ENCODE peak calls at places on chromosomes 16 and 17, in eight cellular contexts. T is astrocyte of the spinal cord; I is glutamatergic neuron; S is CD8-positive, alpha-beta T cell; P is foreskin fibroblast; O is neural progenitor cell; Z is GM10248; U is stomach. N is an unnamed sample.

GRCh38 chr17:14329900-14330491 is 29.1 kb downstream of the HS3ST3B1 start:
- DNase-seq in U (no peak), S (no peak), T (no peak), O (no peak), P (no peak), Z (no peak), I (no peak), N (no peak)

GRCh38 chr17:1916963-1917715 is 87.3 kb downstream of the RPA1 start:
- DNase-seq in P (no peak), Z (no peak), O (no peak), T (no peak), S (no peak), U (no peak), I (peak), N (no peak)

GRCh38 chr17:48074322-48075054 is 26.3 kb downstream of the NFE2L1 start:
- DNase-seq in O (peak), I (peak), T (peak), Z (peak), U (peak), P (peak), S (peak), N (peak)

GRCh38 chr17:58107306-58107705 is 24.1 kb downstream of the DYNLL2 start:
- DNase-seq in T (no peak), I (no peak), Z (no peak), O (no peak), S (no peak), U (no peak), P (no peak), N (no peak)

GRCh38 chr17:46772879-46773620 is 45.4 kb downstream of the WNT3 start:
- DNase-seq in Z (peak), O (no peak), U (no peak), I (no peak), T (no peak), P (no peak), S (no peak), N (no peak)

GRCh38 chr17:57735707-57736106 is 9.4 kb downstream of the CCDC182 start:
- DNase-seq in S (no peak), I (no peak), P (no peak), Z (no peak), O (peak), U (no peak), T (no peak), N (no peak)

GRCh38 chr16:21610006-21610544 is 10.7 kb downstream of the METTL9 start:
- DNase-seq in P (no peak), S (no peak), T (no peak), I (no peak), Z (no peak), U (no peak), O (no peak), N (no peak)

GRCh38 chr17:64022631-64023063 is 2.2 kb upstream of the ICAM2 start:
- DNase-seq in P (no peak), Z (no peak), S (no peak), I (no peak), U (no peak), O (no peak), T (no peak), N (no peak)

GRCh38 chr16:69040144-69040909 is 65.1 kb upstream of the HAS3 start:
- DNase-seq in I (no peak), O (no peak), U (no peak), S (no peak), T (peak), P (peak), Z (no peak), N (no peak)

GRCh38 chr16:81551141-81551808 is 106.7 kb downstream of the CMIP start:
- DNase-seq in O (no peak), P (peak), T (peak), Z (peak), U (no peak), I (no peak), S (no peak), N (no peak)

GRCh38 chr17:34997355-34997862 is 17.1 kb downstream of the LIG3 start:
- DNase-seq in O (no peak), I (no peak), U (peak), P (peak), Z (no peak), T (peak), S (no peak), N (peak)

GRCh38 chr16:86806838-86807351 is 228.5 kb downstream of the FOXL1 start:
- DNase-seq in O (peak), Z (no peak), I (no peak), T (no peak), P (no peak), U (no peak), S (no peak), N (no peak)

GRCh38 chr16:1771864-1772361 is 570 bp upstream of the NME3 start:
- DNase-seq in Z (no peak), S (no peak), I (no peak), P (no peak), T (no peak), U (no peak), O (peak), N (no peak)

GRCh38 chr16:8936421-8936820 is 27.3 kb downstream of the USP7 start:
- DNase-seq in S (peak), O (peak), T (peak), U (peak), Z (peak), I (peak), P (peak), N (no peak)

GRCh38 chr16:64174327-64174726 is 947.5 kb downstream of the CDH11 start:
- DNase-seq in T (peak), U (no peak), I (no peak), O (no peak), Z (no peak), S (no peak), P (no peak), N (no peak)

GRCh38 chr17:66449418-66449977 is 147.1 kb downstream of the PRKCA start:
- DNase-seq in P (no peak), T (no peak), Z (no peak), U (no peak), O (no peak), I (no peak), S (no peak), N (no peak)

GRCh38 chr16:1620391-1620790 is 8.2 kb downstream of the CRAMP1 start:
- DNase-seq in O (no peak), Z (peak), I (no peak), T (no peak), P (no peak), S (no peak), U (no peak), N (no peak)

GRCh38 chr17:39306509-39307212 is 80.9 kb upstream of the STAC2 start:
- DNase-seq in P (no peak), T (peak), Z (peak), I (no peak), U (no peak), S (no peak), O (no peak), N (peak)

GRCh38 chr17:39304188-39304587 is 78.4 kb upstream of the STAC2 start:
- DNase-seq in O (no peak), I (no peak), Z (no peak), T (no peak), U (no peak), S (no peak), P (no peak), N (no peak)

DNA sequence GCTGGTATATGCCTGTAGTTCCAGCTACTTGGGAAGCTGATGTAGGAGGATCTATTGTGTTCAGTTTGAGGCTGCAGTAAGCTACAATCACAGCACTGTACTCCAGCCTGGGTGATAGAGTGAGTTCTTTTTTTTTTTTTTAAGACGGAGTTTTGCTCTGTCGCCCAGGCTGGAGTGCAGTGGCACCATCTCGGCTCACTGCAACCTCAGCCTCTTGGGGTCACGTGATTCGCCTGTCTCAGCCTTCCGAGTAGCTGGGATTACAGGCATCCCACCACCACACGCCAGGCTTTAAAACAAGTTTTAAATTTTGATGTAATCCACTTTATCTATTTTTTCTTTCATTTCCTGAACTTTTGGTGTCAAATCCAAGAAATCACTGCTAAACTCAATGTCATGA is 80.3 kb upstream of the STAC2 start:
- DNase-seq in O (peak), Z (no peak), S (no peak), P (no peak), I (no peak), U (no peak), T (no peak), N (no peak)
- TF ChIP-seq CTCF in O (no peak), Z (no peak), S (no peak), P (no peak), I (no peak), U (no peak), T (no peak), N (no peak)

GRCh38 chr17:40346061-40346767 is 18.3 kb downstream of the GJD3 start:
- DNase-seq in I (no peak), Z (no peak), T (peak), P (no peak), S (no peak), U (no peak), O (no peak), N (no peak)
- TF ChIP-seq CTCF in I (no peak), Z (no peak), T (no peak), P (no peak), S (no peak), U (no peak), O (no peak), N (no peak)

GRCh38 chr16:79752421-79752820 is 151.9 kb upstream of the MAF start:
- DNase-seq in I (no peak), U (no peak), P (no peak), O (no peak), T (no peak), Z (no peak), S (no peak), N (no peak)

GRCh38 chr16:79751785-79752184 is 151.2 kb upstream of the MAF start:
- DNase-seq in I (no peak), S (no peak), T (peak), Z (no peak), O (no peak), P (no peak), U (no peak), N (no peak)

GRCh38 chr16:79757163-79757562 is 156.6 kb upstream of the MAF start:
- DNase-seq in O (no peak), U (no peak), T (no peak), S (no peak), Z (no peak), I (no peak), P (no peak), N (no peak)

GRCh38 chr16:79756571-79756970 is 156.0 kb upstream of the MAF start:
- DNase-seq in Z (no peak), P (no peak), T (no peak), S (no peak), I (no peak), O (no peak), U (no peak), N (no peak)

DNA sequence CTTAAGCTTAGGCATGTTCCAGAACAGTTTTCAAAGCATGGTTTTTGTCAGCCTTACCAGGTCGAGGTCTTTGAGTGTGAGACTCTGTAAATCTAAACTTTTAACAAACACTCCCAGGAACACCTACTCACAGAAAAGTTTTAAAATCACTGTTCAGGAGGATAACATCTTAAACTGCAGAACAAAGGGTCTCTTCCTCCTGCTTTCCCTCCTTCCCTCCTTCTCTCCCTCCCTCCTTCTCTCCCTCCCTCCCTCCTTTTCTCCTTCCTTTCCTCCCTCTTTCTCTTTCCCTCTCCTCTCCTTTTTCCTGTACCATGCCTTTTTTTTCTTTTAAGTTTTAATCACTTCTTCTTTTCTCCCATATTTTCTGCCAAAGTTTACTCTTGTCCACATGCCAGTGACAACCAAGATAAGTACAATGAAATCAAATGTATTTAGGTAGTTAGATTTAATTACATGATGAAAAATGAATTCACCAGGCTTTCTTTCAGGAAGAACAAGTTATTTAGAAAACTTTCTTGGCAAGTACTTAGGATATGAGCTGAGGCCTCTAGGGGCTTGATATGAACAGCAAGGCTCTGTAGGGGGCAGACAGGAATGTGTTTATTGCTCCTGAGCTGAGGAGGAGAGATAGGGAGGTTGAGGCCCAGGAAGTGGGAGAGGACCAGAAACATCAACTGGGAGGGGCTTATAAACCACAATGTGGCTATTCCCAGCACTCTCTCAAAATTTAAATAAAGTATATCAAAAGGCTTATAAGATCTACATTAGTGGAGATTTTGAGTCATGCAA is 153.7 kb upstream of the MAF start:
- DNase-seq in T (peak), I (no peak), Z (no peak), U (no peak), S (no peak), O (no peak), P (no peak), N (no peak)
- TF ChIP-seq CTCF in T (no peak), I (no peak), Z (no peak), U (no peak), S (peak), O (no peak), P (no peak), N (no peak)

DNA sequence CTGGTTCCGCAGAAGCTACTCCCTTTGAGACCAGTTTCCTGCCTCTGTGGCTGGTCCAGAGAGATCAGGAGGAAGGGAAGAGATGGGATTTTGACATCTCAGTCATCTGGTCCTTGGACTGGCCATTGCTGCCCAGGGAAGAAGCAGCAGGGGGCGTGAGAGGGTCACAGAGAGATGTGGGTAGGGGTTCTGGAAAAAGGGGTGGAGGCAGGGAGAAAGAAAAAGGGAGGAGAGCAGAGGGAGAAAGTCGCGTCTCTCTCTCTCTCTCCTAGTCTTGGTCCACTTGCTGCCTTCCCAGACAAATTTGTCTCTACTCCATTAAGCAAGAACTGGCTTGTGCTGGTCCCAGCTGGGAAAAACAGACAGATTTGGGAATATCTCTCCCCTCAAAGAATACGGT is 4.4 kb downstream of the SHBG start:
- DNase-seq in P (peak), S (no peak), Z (no peak), I (peak), U (no peak), T (peak), O (peak), N (no peak)
- TF ChIP-seq CTCF in P (peak), S (no peak), Z (peak), I (peak), U (peak), T (peak), O (peak), N (peak)

GRCh38 chr16:85286970-85287814 is 174.9 kb upstream of the CIBAR2 start:
- DNase-seq in Z (no peak), U (no peak), P (peak), T (peak), I (peak), O (no peak), S (no peak), N (no peak)
- TF ChIP-seq CTCF in Z (no peak), U (no peak), P (peak), T (no peak), I (no peak), O (no peak), S (no peak), N (peak)

GRCh38 chr17:75077490-75078096 is 10.2 kb upstream of the SLC16A5 start:
- DNase-seq in U (peak), I (peak), Z (peak), O (no peak), S (no peak), P (no peak), T (peak), N (no peak)
- TF ChIP-seq CTCF in U (no peak), I (no peak), Z (peak), O (no peak), S (no peak), P (no peak), T (peak), N (peak)

GRCh38 chr16:66355526-66355925 is 11.0 kb upstream of the CDH5 start:
- DNase-seq in T (no peak), O (no peak), Z (no peak), U (no peak), S (no peak), I (no peak), P (no peak), N (no peak)

GRCh38 chr16:66359012-66359411 is 7.5 kb upstream of the CDH5 start:
- DNase-seq in T (peak), I (no peak), O (no peak), U (no peak), S (no peak), P (no peak), Z (no peak), N (no peak)

GRCh38 chr16:66359811-66360608 is 6.5 kb upstream of the CDH5 start:
- DNase-seq in T (no peak), S (no peak), O (no peak), Z (no peak), U (no peak), I (peak), P (no peak), N (no peak)

GRCh38 chr16:66358231-66358630 is 8.3 kb upstream of the CDH5 start:
- DNase-seq in U (no peak), T (no peak), Z (no peak), O (no peak), P (no peak), S (no peak), I (no peak), N (no peak)

GRCh38 chr16:66357523-66357928 is 9.0 kb upstream of the CDH5 start:
- DNase-seq in S (no peak), T (peak), Z (peak), O (peak), U (peak), I (peak), P (peak), N (peak)
- TF ChIP-seq CTCF in S (peak), T (peak), Z (peak), O (peak), U (peak), I (peak), P (peak), N (peak)

DNA sequence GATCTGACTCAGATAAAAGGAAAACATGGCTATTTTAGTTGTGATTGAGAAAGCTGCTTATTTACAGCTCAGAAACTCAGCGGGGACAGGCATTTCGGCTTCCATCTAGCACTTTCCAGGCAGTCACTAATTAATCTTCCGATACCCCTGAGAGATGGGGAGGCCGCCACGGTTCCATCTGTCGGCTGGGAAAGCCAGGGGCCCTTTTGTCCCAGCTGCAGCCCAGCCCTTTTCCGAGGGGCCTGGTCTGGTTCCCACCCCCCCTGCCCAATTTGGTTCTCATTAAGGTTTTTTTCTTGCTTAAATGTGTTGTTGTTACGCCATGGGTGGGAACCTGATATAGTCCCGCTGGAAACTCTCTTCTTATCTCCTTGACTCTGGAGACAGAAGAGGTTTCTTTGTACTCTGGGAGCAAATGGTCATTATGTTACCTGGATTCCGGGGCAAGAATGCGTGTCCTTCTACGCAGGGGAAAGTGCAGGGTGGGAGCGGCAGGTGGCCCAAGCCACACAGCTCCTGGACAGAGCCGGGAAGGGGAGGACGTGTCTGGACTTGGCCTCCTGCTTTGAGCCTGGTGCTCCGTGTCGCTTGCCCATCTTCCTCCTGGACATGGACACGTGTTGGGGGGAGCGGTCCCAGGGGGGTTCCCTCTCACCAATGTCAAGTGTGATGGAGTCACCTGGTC is 50.9 kb upstream of the GSE1 start:
- DNase-seq in U (no peak), Z (no peak), P (no peak), O (no peak), T (no peak), S (no peak), I (peak), N (no peak)
- TF ChIP-seq CTCF in U (no peak), Z (no peak), P (no peak), O (no peak), T (no peak), S (no peak), I (no peak), N (no peak)